ENCODE peak calls at places on chromosomes 7 and 10, in nine cellular contexts. One of them, this sample, is unnamed.

GRCh38 chr7:24968165-24968564 is 11.8 kb downstream of the OSBPL3 start:
- DNase-seq in heart left ventricle: no peak
- DNase-seq in K562: no peak
- DNase-seq in spleen: no peak
- DNase-seq in uterus: no peak
- DNase-seq in A549: no peak
- DNase-seq in sigmoid colon: no peak
- DNase-seq in ovary: no peak
- DNase-seq in stomach: no peak
- DNase-seq in this sample: no peak

GRCh38 chr10:47050618-47051455 is 139.6 kb downstream of the PTPN20 start:
- DNase-seq in heart left ventricle: peak
- DNase-seq in K562: no peak
- DNase-seq in spleen: peak
- DNase-seq in uterus: peak
- DNase-seq in A549: no peak
- DNase-seq in sigmoid colon: no peak
- DNase-seq in ovary: no peak
- DNase-seq in stomach: peak
- DNase-seq in this sample: peak

GRCh38 chr7:102927303-102927933 is 14.6 kb downstream of the LRRC17 start:
- DNase-seq in heart left ventricle: no peak
- DNase-seq in K562: no peak
- DNase-seq in spleen: no peak
- DNase-seq in uterus: no peak
- DNase-seq in A549: no peak
- DNase-seq in sigmoid colon: no peak
- DNase-seq in ovary: no peak
- DNase-seq in stomach: no peak
- DNase-seq in this sample: no peak

GRCh38 chr7:64183126-64183742 is 23.8 kb upstream of the ZNF735 start:
- DNase-seq in heart left ventricle: no peak
- DNase-seq in K562: peak
- DNase-seq in spleen: no peak
- DNase-seq in uterus: no peak
- DNase-seq in A549: no peak
- DNase-seq in sigmoid colon: no peak
- DNase-seq in ovary: no peak
- DNase-seq in stomach: no peak
- DNase-seq in this sample: no peak

GRCh38 chr7:49635800-49636199 is 137.6 kb upstream of the VWC2 start:
- DNase-seq in heart left ventricle: no peak
- DNase-seq in K562: no peak
- DNase-seq in spleen: no peak
- DNase-seq in uterus: no peak
- DNase-seq in A549: no peak
- DNase-seq in sigmoid colon: no peak
- DNase-seq in ovary: no peak
- DNase-seq in stomach: no peak
- DNase-seq in this sample: no peak

GRCh38 chr10:28481968-28482367 is 51.0 kb upstream of the WAC start:
- DNase-seq in heart left ventricle: no peak
- DNase-seq in K562: no peak
- DNase-seq in spleen: no peak
- DNase-seq in uterus: no peak
- DNase-seq in A549: no peak
- DNase-seq in sigmoid colon: no peak
- DNase-seq in ovary: no peak
- DNase-seq in stomach: no peak
- DNase-seq in this sample: no peak

GRCh38 chr10:21078410-21079329 is 181.6 kb upstream of the NEBL start:
- DNase-seq in heart left ventricle: no peak
- DNase-seq in K562: peak
- DNase-seq in spleen: no peak
- DNase-seq in uterus: peak
- DNase-seq in A549: peak
- DNase-seq in sigmoid colon: peak
- DNase-seq in ovary: peak
- DNase-seq in stomach: peak
- DNase-seq in this sample: no peak

GRCh38 chr7:116273283-116273917 is 63.1 kb downstream of the TES start:
- DNase-seq in heart left ventricle: no peak
- DNase-seq in K562: no peak
- DNase-seq in spleen: no peak
- DNase-seq in uterus: no peak
- DNase-seq in A549: peak
- DNase-seq in sigmoid colon: no peak
- DNase-seq in ovary: no peak
- DNase-seq in stomach: no peak
- DNase-seq in this sample: no peak

GRCh38 chr7:39260279-39260844 is 282.7 kb downstream of the POU6F2 start:
- DNase-seq in heart left ventricle: no peak
- DNase-seq in K562: no peak
- DNase-seq in spleen: no peak
- DNase-seq in uterus: no peak
- DNase-seq in A549: no peak
- DNase-seq in sigmoid colon: no peak
- DNase-seq in ovary: no peak
- DNase-seq in stomach: no peak
- DNase-seq in this sample: no peak

GRCh38 chr7:39399976-39400375 is 166.2 kb upstream of the YAE1 start:
- DNase-seq in heart left ventricle: no peak
- DNase-seq in K562: no peak
- DNase-seq in spleen: no peak
- DNase-seq in uterus: no peak
- DNase-seq in A549: no peak
- DNase-seq in sigmoid colon: no peak
- DNase-seq in ovary: no peak
- DNase-seq in stomach: no peak
- DNase-seq in this sample: no peak

GRCh38 chr10:28087675-28088351 is 88.9 kb upstream of the ODAD2 start:
- DNase-seq in heart left ventricle: no peak
- DNase-seq in K562: no peak
- DNase-seq in spleen: no peak
- DNase-seq in uterus: no peak
- DNase-seq in A549: no peak
- DNase-seq in sigmoid colon: no peak
- DNase-seq in ovary: no peak
- DNase-seq in stomach: no peak
- DNase-seq in this sample: no peak

GRCh38 chr10:77392236-77392721 is 245.3 kb downstream of the KCNMA1 start:
- DNase-seq in heart left ventricle: no peak
- DNase-seq in K562: no peak
- DNase-seq in spleen: no peak
- DNase-seq in uterus: no peak
- DNase-seq in A549: peak
- DNase-seq in sigmoid colon: no peak
- DNase-seq in ovary: no peak
- DNase-seq in stomach: no peak
- DNase-seq in this sample: no peak

GRCh38 chr10:101587725-101588614 is at the start of the genes DPCD and POLL:
- DNase-seq in heart left ventricle: peak
- DNase-seq in K562: peak
- DNase-seq in spleen: peak
- DNase-seq in uterus: peak
- DNase-seq in A549: peak
- DNase-seq in sigmoid colon: peak
- DNase-seq in ovary: peak
- DNase-seq in stomach: peak
- DNase-seq in this sample: peak
- TF ChIP-seq POLR2A in heart left ventricle: peak
- TF ChIP-seq POLR2A in K562: peak
- TF ChIP-seq POLR2A in spleen: no peak
- TF ChIP-seq POLR2A in uterus: no peak
- TF ChIP-seq POLR2A in A549: peak
- TF ChIP-seq POLR2A in sigmoid colon: no peak
- TF ChIP-seq POLR2A in ovary: peak
- TF ChIP-seq POLR2A in stomach: no peak
- TF ChIP-seq POLR2A in this sample: no peak

GRCh38 chr10:101060036-101060950 is 1.5 kb upstream of the KAZALD1 start:
- DNase-seq in heart left ventricle: peak
- DNase-seq in K562: peak
- DNase-seq in spleen: peak
- DNase-seq in uterus: peak
- DNase-seq in A549: peak
- DNase-seq in sigmoid colon: peak
- DNase-seq in ovary: peak
- DNase-seq in stomach: peak
- DNase-seq in this sample: peak
- H3K27ac ChIP-seq in heart left ventricle: peak
- H3K27ac ChIP-seq in K562: peak
- H3K27ac ChIP-seq in spleen: peak
- H3K27ac ChIP-seq in uterus: peak
- H3K27ac ChIP-seq in A549: peak
- H3K27ac ChIP-seq in sigmoid colon: peak
- H3K27ac ChIP-seq in ovary: peak
- H3K27ac ChIP-seq in stomach: peak
- H3K27ac ChIP-seq in this sample: peak

GRCh38 chr10:29859521-29860130 is 199.8 kb downstream of the JCAD start:
- DNase-seq in heart left ventricle: no peak
- DNase-seq in K562: no peak
- DNase-seq in spleen: no peak
- DNase-seq in uterus: no peak
- DNase-seq in A549: no peak
- DNase-seq in sigmoid colon: no peak
- DNase-seq in ovary: no peak
- DNase-seq in stomach: no peak
- DNase-seq in this sample: no peak

GRCh38 chr10:29856295-29856694 is 203.1 kb downstream of the JCAD start:
- DNase-seq in heart left ventricle: no peak
- DNase-seq in K562: no peak
- DNase-seq in spleen: no peak
- DNase-seq in uterus: no peak
- DNase-seq in A549: no peak
- DNase-seq in sigmoid colon: no peak
- DNase-seq in ovary: no peak
- DNase-seq in stomach: no peak
- DNase-seq in this sample: no peak

GRCh38 chr10:29860159-29860558 is 199.2 kb downstream of the JCAD start:
- DNase-seq in heart left ventricle: no peak
- DNase-seq in K562: no peak
- DNase-seq in spleen: no peak
- DNase-seq in uterus: no peak
- DNase-seq in A549: no peak
- DNase-seq in sigmoid colon: peak
- DNase-seq in ovary: no peak
- DNase-seq in stomach: no peak
- DNase-seq in this sample: no peak

GRCh38 chr10:29858352-29859267 is 200.8 kb downstream of the JCAD start:
- DNase-seq in heart left ventricle: peak
- DNase-seq in K562: no peak
- DNase-seq in spleen: no peak
- DNase-seq in uterus: peak
- DNase-seq in A549: peak
- DNase-seq in sigmoid colon: peak
- DNase-seq in ovary: peak
- DNase-seq in stomach: peak
- DNase-seq in this sample: peak

DNA sequence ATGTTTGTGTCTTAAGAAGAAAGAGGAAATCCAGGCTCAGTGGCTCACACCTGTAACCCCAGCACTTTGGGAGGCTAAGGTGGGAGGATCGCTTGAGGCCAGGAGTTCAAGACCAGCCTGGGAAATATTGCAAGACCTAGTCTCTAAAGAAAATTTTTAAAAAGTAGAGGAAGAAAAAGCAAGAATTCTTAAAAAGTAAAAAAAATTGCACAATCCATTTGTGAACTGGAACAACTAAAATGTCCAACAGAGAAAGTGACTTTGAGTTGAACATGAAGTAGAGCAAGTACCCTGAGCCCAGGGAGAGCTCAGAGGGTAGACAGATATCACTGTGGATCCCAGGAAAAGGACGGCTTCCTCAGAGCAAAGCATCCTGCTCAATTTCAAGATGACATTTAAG is 201.5 kb downstream of the JCAD start:
- DNase-seq in heart left ventricle: no peak
- DNase-seq in K562: no peak
- DNase-seq in spleen: no peak
- DNase-seq in uterus: no peak
- DNase-seq in A549: no peak
- DNase-seq in sigmoid colon: no peak
- DNase-seq in ovary: no peak
- DNase-seq in stomach: no peak
- DNase-seq in this sample: no peak
- TF ChIP-seq POLR2A in heart left ventricle: no peak
- TF ChIP-seq POLR2A in K562: no peak
- TF ChIP-seq POLR2A in spleen: no peak
- TF ChIP-seq POLR2A in uterus: no peak
- TF ChIP-seq POLR2A in A549: no peak
- TF ChIP-seq POLR2A in sigmoid colon: no peak
- TF ChIP-seq POLR2A in ovary: no peak
- TF ChIP-seq POLR2A in stomach: no peak
- TF ChIP-seq POLR2A in this sample: no peak

GRCh38 chr10:7513936-7514335 is 103.1 kb upstream of the SFMBT2 start:
- DNase-seq in heart left ventricle: no peak
- DNase-seq in K562: no peak
- DNase-seq in spleen: no peak
- DNase-seq in uterus: no peak
- DNase-seq in A549: no peak
- DNase-seq in sigmoid colon: no peak
- DNase-seq in ovary: no peak
- DNase-seq in stomach: no peak
- DNase-seq in this sample: no peak

GRCh38 chr10:7512487-7512886 is 101.7 kb upstream of the SFMBT2 start:
- DNase-seq in heart left ventricle: no peak
- DNase-seq in K562: peak
- DNase-seq in spleen: no peak
- DNase-seq in uterus: no peak
- DNase-seq in A549: no peak
- DNase-seq in sigmoid colon: no peak
- DNase-seq in ovary: no peak
- DNase-seq in stomach: no peak
- DNase-seq in this sample: no peak

GRCh38 chr10:7513455-7513854 is 102.6 kb upstream of the SFMBT2 start:
- DNase-seq in heart left ventricle: no peak
- DNase-seq in K562: no peak
- DNase-seq in spleen: no peak
- DNase-seq in uterus: no peak
- DNase-seq in A549: no peak
- DNase-seq in sigmoid colon: no peak
- DNase-seq in ovary: no peak
- DNase-seq in stomach: no peak
- DNase-seq in this sample: no peak

GRCh38 chr10:7518693-7519092 is 107.9 kb upstream of the SFMBT2 start:
- DNase-seq in heart left ventricle: no peak
- DNase-seq in K562: no peak
- DNase-seq in spleen: no peak
- DNase-seq in uterus: no peak
- DNase-seq in A549: no peak
- DNase-seq in sigmoid colon: no peak
- DNase-seq in ovary: no peak
- DNase-seq in stomach: no peak
- DNase-seq in this sample: no peak

DNA sequence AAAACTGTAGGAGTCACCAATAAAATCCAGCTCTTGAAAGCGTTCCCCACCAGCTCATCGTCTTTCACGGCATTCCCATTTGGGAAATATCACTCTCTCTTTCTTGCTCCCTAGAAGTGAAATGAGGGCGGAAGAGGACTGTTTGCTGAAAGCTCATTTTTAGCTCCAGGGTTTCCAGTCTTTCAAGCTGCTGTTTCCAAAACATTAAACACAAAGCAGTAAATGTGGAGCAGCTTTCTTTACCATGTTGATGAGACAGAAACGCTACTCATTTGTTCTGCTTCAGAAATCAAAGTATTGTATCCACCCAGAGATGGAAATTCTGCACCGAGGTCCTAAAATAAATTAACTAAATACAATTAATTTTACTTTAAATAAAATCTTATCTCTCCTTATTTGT is 104.7 kb upstream of the SFMBT2 start:
- DNase-seq in heart left ventricle: no peak
- DNase-seq in K562: no peak
- DNase-seq in spleen: no peak
- DNase-seq in uterus: no peak
- DNase-seq in A549: no peak
- DNase-seq in sigmoid colon: no peak
- DNase-seq in ovary: no peak
- DNase-seq in stomach: no peak
- DNase-seq in this sample: no peak
- H3K27ac ChIP-seq in heart left ventricle: no peak
- H3K27ac ChIP-seq in K562: no peak
- H3K27ac ChIP-seq in spleen: no peak
- H3K27ac ChIP-seq in uterus: no peak
- H3K27ac ChIP-seq in A549: no peak
- H3K27ac ChIP-seq in sigmoid colon: no peak
- H3K27ac ChIP-seq in ovary: no peak
- H3K27ac ChIP-seq in stomach: no peak
- H3K27ac ChIP-seq in this sample: no peak